ENCODE peak calls at places on chromosome 6, in six cellular contexts. D, T, M, G, Q and R are unnamed samples. For H3K27me3 and H3K36me3, the result is how much of the 10 kb centered on the place peaks cover.

GRCh38 chr6:7215140-7215539 is 97.9 kb downstream of the SSR1 start:
- DNase-seq in D (no peak), T (no peak), M (peak), G (no peak), Q (no peak), R (no peak)

GRCh38 chr6:7938562-7939185 is 28.1 kb upstream of the TXNDC5 start:
- DNase-seq in D (no peak), T (no peak), M (no peak), G (no peak), Q (no peak), R (no peak)

GRCh38 chr6:119323926-119324325 is 25.6 kb downstream of the MAN1A1 start:
- DNase-seq in D (no peak), T (no peak), M (no peak), G (no peak), Q (no peak), R (no peak)

GRCh38 chr6:95742895-95743294 is 165.6 kb downstream of the MANEA start:
- DNase-seq in D (no peak), T (no peak), M (no peak), G (no peak), Q (no peak), R (no peak)

GRCh38 chr6:73803562-73804221 is 107.7 kb downstream of the CD109 start:
- DNase-seq in D (no peak), T (peak), M (peak), G (no peak), Q (peak), R (no peak)

GRCh38 chr6:54860739-54861138 is 14.2 kb downstream of the FAM83B start:
- DNase-seq in D (no peak), T (peak), M (peak), G (no peak), Q (no peak), R (no peak)

GRCh38 chr6:99187429-99187828 is 162.0 kb downstream of the FAXC start:
- DNase-seq in D (no peak), T (peak), M (no peak), G (no peak), Q (no peak), R (no peak)

GRCh38 chr6:126020305-126021050 is 34.1 kb downstream of the TRMT11 start:
- DNase-seq in D (no peak), T (no peak), M (no peak), G (no peak), Q (no peak), R (no peak)

GRCh38 chr6:125294925-125295324 is 6.8 kb downstream of the HDDC2 start:
- DNase-seq in D (no peak), T (no peak), M (no peak), G (no peak), Q (no peak), R (no peak)

GRCh38 chr6:33706136-33706725 is 5.3 kb downstream of the UQCC2 start:
- DNase-seq in D (no peak), T (no peak), M (no peak), G (no peak), Q (no peak), R (no peak)

GRCh38 chr6:21740719-21741118 is 147.2 kb downstream of the SOX4 start:
- DNase-seq in D (no peak), T (peak), M (peak), G (no peak), Q (peak), R (no peak)

GRCh38 chr6:109052852-109053251 is 41.8 kb downstream of the SESN1 start:
- DNase-seq in D (no peak), T (no peak), M (no peak), G (no peak), Q (no peak), R (no peak)

GRCh38 chr6:10976571-10976970 is 67.5 kb downstream of the ELOVL2 start:
- DNase-seq in D (no peak), T (peak), M (no peak), G (no peak), Q (no peak), R (no peak)

GRCh38 chr6:154157082-154157481 is 118.0 kb downstream of the OPRM1 start:
- DNase-seq in D (peak), T (no peak), M (no peak), G (peak), Q (no peak), R (no peak)

DNA sequence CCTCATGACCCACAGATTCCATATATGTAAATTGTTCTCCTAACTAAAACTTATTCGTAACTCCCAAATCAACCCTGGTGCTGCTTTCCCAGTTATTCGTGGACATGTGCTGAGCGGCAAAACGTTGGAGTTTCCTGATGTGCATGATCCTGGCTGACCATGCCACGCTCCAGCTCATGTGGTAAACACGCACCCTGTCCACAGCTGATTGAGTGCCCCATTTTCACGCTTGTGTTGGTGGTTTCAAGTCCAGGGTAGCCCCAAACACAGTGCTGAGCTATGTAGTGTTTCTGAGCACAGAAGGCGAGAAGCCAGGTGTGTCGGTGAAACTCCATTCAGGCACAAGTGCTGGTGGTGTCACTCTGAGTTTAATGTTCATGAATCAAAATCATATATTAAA is 19.1 kb upstream of the FOXC1 start:
- DNase-seq in D (no peak), T (no peak), M (no peak), G (no peak), Q (no peak), R (no peak)
- H3K27me3 ChIP-seq in D (under half), T (under half), M (under half), G (under half), Q (under half), R (under half)

DNA sequence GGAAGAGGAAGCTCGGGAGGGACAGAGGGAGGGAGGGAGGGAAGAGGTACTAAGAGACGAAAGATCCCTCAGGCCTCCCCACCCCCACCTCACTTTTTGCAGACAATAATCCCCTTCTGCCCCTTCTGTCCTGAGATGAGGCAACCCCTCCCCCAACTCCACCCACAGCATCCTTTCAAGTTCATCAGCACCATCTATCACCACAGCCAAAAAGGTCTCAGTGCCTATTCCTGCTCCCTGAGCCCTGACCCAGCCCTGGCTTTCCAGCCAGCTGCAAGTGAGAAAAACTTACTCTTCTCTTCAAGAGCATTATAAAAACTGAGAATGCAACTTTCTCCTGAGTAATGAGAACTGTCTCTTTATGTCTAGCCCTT is 133.2 kb upstream of the LRFN2 start:
- DNase-seq in D (no peak), T (no peak), M (no peak), G (no peak), Q (no peak), R (no peak)
- H3K27ac ChIP-seq in D (no peak), T (no peak), M (no peak), G (no peak), Q (peak), R (no peak)

DNA sequence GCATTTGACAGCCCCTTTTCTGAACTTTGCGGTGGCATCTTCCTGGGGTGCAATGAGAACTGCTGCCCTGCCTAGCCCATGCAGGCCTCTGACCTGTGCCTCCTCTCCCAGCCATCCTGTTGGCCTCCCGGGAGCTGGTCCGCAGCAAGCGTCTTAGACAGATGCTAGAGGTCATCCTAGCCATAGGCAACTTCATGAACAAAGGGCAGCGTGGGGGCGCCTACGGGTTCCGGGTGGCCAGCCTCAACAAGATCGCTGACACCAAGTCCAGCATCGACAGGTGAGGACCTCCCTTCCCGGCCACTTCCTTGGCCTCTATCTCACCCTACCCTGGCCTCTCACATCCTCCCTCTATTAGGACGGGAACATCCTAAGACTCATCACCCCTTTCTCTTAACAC is 37.6 kb downstream of the MOCS1 start:
- DNase-seq in D (no peak), T (no peak), M (no peak), G (no peak), Q (no peak), R (no peak)
- H3K36me3 ChIP-seq in D (under half), T (under half), M (under half), G (under half), Q (under half), R (under half)

GRCh38 chr6:41426888-41427641 is 91.7 kb downstream of the NCR2 start:
- DNase-seq in D (no peak), T (no peak), M (no peak), G (no peak), Q (peak), R (no peak)

GRCh38 chr6:41429506-41430504 is 94.4 kb downstream of the NCR2 start:
- DNase-seq in D (no peak), T (no peak), M (no peak), G (no peak), Q (no peak), R (no peak)

GRCh38 chr6:41428995-41429417 is 93.6 kb downstream of the NCR2 start:
- DNase-seq in D (no peak), T (peak), M (peak), G (no peak), Q (no peak), R (no peak)

GRCh38 chr6:41427642-41428401 is 92.4 kb downstream of the NCR2 start:
- DNase-seq in D (no peak), T (peak), M (no peak), G (no peak), Q (peak), R (no peak)

DNA sequence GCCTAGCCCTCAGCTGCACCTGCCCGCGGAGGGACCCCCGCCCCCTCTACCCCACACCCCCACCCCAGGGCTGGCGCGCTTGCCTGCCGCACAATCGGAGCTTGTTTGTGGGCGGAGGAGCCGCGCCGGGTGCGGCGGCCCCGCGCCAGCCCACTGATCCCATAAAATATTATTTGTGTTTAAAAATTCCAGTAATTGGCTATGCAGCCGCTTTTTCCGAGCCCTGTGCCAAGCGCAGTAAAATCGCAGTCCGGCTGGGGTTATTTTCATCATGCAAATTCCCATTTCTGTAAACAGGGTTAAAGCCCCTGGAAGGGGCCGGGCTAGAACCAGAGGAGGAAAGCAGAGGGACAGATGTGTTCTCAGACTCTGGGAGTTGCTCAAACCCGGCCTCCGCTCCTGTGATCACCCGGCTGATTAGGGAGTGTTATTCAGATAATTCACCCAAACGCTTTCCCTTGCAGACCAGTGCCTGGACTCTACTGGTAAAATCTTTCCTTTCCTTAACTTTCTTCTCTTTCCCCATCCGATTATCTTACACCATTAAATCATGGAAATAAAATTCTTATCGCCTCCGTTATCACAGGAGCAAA is 93.1 kb downstream of the NCR2 start:
- DNase-seq in D (no peak), T (no peak), M (no peak), G (no peak), Q (peak), R (no peak)
- H3K27me3 ChIP-seq in D (under half), T (under half), M (under half), G (under half), Q (half or more), R (under half)

DNA sequence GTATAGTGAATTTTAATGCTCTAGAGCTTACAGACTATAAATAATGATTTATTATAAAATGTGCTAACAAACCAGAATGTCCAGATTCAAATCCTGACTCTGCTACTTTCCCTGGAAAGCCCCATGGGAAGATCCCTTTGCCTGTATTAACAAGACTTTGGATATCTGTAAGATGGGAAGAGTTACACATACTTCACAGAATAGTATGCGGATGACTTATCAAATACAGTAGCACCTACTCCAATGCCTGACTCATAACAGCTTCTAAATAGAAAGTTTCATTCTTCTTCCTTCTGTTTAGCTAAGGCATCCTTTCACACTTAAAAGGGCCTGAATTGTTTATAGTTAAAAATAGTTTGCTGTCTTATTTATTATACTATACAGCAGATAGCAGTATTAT is 166.3 kb downstream of the KCNQ5 start:
- DNase-seq in D (no peak), T (peak), M (peak), G (no peak), Q (no peak), R (no peak)
- H3K27ac ChIP-seq in D (no peak), T (peak), M (peak), G (no peak), Q (no peak), R (no peak)

GRCh38 chr6:64224819-64225218 is 589.2 kb downstream of the PHF3 start:
- DNase-seq in D (no peak), T (no peak), M (no peak), G (no peak), Q (no peak), R (no peak)

GRCh38 chr6:64227868-64228267 is 592.3 kb downstream of the PHF3 start:
- DNase-seq in D (no peak), T (peak), M (no peak), G (no peak), Q (no peak), R (no peak)

DNA sequence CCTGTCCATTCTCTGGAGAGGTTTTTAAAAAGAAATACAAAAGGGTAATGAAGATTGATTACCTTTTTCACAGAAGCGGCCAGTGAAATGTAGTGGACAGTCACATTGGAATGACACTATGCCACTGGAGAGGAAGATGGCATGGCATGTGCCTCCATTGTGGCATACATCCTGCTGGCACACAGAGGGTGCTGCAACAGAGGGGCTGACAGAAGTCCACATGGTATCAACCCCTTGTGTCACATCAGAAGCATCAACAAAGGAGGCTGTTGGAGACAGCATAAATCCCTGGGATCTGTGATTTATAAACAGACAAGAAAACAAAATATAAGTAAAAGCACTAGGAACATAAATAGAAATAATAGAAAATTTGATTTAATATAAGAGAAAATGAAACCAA is 594.9 kb downstream of the PHF3 start:
- DNase-seq in D (no peak), T (no peak), M (no peak), G (no peak), Q (no peak), R (no peak)
- H3K36me3 ChIP-seq in D (under half), T (under half), M (under half), G (under half), Q (under half), R (under half)

DNA sequence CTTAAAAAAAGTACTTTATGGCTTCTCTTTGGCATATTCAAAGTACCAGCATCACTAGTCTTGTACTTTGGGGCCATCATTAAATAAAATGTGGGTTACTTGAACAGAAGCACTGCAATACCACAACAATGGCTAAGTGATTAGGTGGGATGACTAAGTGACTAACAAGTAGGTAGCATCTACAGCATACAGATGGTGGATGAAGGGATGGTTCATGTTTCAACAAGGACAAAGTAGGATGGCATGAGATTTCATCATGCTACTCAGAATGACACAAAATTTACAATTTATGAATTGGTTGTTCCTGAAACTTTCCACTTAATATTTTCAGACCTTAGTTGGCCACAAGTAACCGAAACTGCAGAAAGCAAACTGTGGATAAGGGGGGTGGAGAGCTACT is 7.7 kb downstream of the MPC1 start:
- DNase-seq in D (no peak), T (no peak), M (no peak), G (no peak), Q (no peak), R (no peak)
- H3K27me3 ChIP-seq in D (under half), T (under half), M (under half), G (under half), Q (under half), R (under half)

DNA sequence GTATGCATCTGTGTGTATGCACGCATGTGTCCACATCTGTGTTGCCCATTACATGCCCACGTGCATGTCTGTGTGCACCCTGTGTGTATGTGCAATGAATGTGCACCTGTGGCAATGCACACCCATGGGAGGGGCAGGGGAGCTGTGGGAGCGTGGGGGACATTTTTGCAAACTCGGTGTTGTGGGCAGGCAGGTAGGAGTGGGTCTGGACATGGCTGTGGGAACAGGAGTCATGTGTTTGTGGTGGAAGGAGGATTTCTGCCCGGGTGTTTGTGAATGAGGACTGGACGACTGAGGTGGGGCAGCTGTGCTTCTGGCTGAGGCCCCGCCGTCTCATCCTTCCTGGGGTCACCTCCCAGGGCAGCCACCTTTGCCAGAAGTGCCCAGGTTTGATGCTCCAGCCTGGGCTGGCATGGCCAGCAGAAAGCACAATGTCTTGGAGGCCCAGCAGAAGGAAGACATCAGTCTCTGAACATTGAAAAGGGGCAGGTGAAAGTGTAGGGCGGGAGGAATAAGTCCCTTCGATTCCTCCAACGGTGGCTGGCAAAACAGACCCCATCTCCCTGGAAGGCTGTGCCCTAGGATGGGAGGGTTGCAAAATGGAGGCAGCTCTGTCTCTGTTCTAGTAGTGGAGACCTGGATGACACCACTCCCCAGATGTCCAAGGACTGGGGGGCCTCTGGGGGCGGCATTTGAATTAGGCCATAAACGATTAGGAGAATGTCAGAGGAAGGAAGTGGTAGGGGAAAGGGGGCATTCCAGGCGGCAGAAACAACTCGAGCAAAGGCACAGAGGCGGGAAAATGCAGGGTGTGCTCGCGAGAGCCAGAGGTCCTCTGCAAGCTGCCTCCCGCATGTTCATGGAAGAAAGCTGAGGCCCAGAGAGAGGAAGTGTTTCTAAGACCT is 19.1 kb upstream of the ARMC12 start:
- DNase-seq in D (no peak), T (no peak), M (no peak), G (no peak), Q (no peak), R (no peak)
- H3K27ac ChIP-seq in D (peak), T (no peak), M (no peak), G (peak), Q (no peak), R (no peak)

GRCh38 chr6:43621836-43622180 is 7.3 kb downstream of the GTPBP2 start:
- DNase-seq in D (no peak), T (no peak), M (no peak), G (no peak), Q (no peak), R (no peak)
- H3K36me3 ChIP-seq in D (half or more), T (under half), M (half or more), G (under half), Q (under half), R (under half)

GRCh38 chr6:128520436-128521301 is at the start of gene PTPRK:
- DNase-seq in D (peak), T (peak), M (peak), G (peak), Q (peak), R (peak)

GRCh38 chr6:128519132-128519930 is 1.1 kb downstream of the PTPRK start:
- DNase-seq in D (peak), T (peak), M (no peak), G (peak), Q (peak), R (peak)

GRCh38 chr6:128521302-128521632 is 868 bp upstream of the PTPRK start:
- DNase-seq in D (no peak), T (no peak), M (no peak), G (no peak), Q (no peak), R (no peak)

GRCh38 chr6:128518531-128519131 is 1.8 kb downstream of the PTPRK start:
- DNase-seq in D (no peak), T (peak), M (no peak), G (peak), Q (no peak), R (no peak)

DNA sequence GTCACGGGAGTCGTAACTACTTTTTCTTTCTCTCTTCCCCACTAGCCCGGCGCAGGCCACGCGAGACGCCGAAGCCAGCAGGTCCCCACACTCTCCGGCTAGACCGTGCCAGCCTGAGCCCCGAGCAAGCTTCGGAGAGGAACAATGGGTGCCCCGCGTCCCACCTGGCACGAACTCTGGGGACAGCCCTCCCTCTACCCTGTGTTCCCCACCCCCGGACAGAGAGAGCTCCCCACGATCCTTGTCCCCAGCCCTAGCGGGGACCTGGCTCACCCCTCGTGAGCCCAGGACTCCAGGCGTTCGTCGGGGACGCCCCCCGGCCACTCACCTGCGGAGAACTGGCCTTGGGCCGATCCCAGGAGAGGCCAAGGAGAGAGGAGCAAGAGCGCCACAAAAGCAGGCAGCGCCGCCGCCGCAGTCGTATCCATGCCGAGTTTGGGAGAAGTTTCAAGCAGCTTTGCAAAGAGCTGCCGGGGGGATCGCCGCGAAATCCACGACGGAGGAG is 416 bp downstream of the PTPRK start:
- DNase-seq in D (peak), T (no peak), M (no peak), G (peak), Q (no peak), R (peak)
- H3K27me3 ChIP-seq in D (under half), T (under half), M (under half), G (under half), Q (under half), R (under half)